ENCODE peak calls at places on chromosome 3, in five cellular contexts. K is H1, P is transverse colon, C is sigmoid colon, I is breast epithelium. E is an unnamed sample. For H3K4me1, the result is how much of the 10 kb centered on the place peaks cover.

GRCh38 chr3:151841801-151842200 is 27.9 kb downstream of the AADAC start:
- DNase-seq in I (no peak), C (no peak), P (no peak), K (no peak), E (no peak)

GRCh38 chr3:99269606-99270355 is 368.3 kb upstream of the DCBLD2 start:
- DNase-seq in C (peak), K (no peak), I (no peak), P (no peak), E (no peak)

GRCh38 chr3:140296796-140297352 is 361.9 kb downstream of the CLSTN2 start:
- DNase-seq in P (no peak), C (no peak), K (no peak), I (no peak), E (no peak)

GRCh38 chr3:142180761-142181362 is 31.5 kb upstream of the TFDP2 start:
- DNase-seq in P (peak), I (no peak), C (no peak), K (no peak), E (no peak)

GRCh38 chr3:100072328-100073048 is 41.8 kb downstream of the FILIP1L start:
- DNase-seq in I (no peak), P (no peak), C (no peak), K (no peak), E (no peak)

GRCh38 chr3:106208979-106209378 is 340.2 kb upstream of the CBLB start:
- DNase-seq in K (no peak), C (no peak), P (no peak), I (no peak), E (no peak)

GRCh38 chr3:25432191-25432720 is 4.2 kb downstream of the RARB start:
- DNase-seq in P (no peak), K (no peak), I (no peak), C (no peak), E (no peak)

GRCh38 chr3:101081990-101082389 is 88.8 kb upstream of the ABI3BP start:
- DNase-seq in C (no peak), K (no peak), I (no peak), P (no peak), E (no peak)

GRCh38 chr3:134365766-134366065 is 8.5 kb downstream of the AMOTL2 start:
- DNase-seq in I (peak), K (no peak), C (no peak), P (no peak), E (peak)

GRCh38 chr3:175129126-175129525 is 270.0 kb downstream of the NAALADL2 start:
- DNase-seq in C (no peak), I (no peak), K (no peak), P (no peak), E (no peak)

GRCh38 chr3:161695811-161696210 is 199.2 kb downstream of the OTOL1 start:
- DNase-seq in C (no peak), K (no peak), P (no peak), I (no peak), E (no peak)

GRCh38 chr3:184333190-184333589 is 4.2 kb upstream of the FAM131A start:
- DNase-seq in P (no peak), I (no peak), C (no peak), K (no peak), E (no peak)
- H3K4me1 ChIP-seq in P (under half), I (under half), C (under half), K (under half), E (under half)

GRCh38 chr3:149388714-149389417 is 11.4 kb upstream of the TM4SF1 start:
- DNase-seq in I (no peak), C (no peak), P (no peak), K (no peak), E (no peak)
- TF ChIP-seq POLR2AphosphoS5 in I (no peak), C (no peak), P (no peak), K (no peak), E (no peak)

GRCh38 chr3:120264963-120265362 is 20.1 kb downstream of the GPR156 start:
- DNase-seq in I (no peak), P (no peak), C (no peak), K (no peak), E (no peak)

GRCh38 chr3:120265989-120266388 is 19.0 kb downstream of the GPR156 start:
- DNase-seq in C (no peak), P (no peak), I (no peak), K (no peak), E (no peak)

GRCh38 chr3:120258009-120258408 is 27.0 kb downstream of the GPR156 start:
- DNase-seq in I (no peak), P (no peak), C (no peak), K (no peak), E (no peak)

GRCh38 chr3:120263792-120264191 is 21.2 kb downstream of the GPR156 start:
- DNase-seq in P (no peak), C (no peak), K (no peak), I (no peak), E (no peak)
- TF ChIP-seq POLR2A in P (no peak), C (no peak), K (no peak), I (no peak), E (no peak)

GRCh38 chr3:30660656-30661055 is 54.3 kb downstream of the TGFBR2 start:
- DNase-seq in I (no peak), K (no peak), P (no peak), C (no peak), E (no peak)

GRCh38 chr3:30660128-30660525 is 53.7 kb downstream of the TGFBR2 start:
- DNase-seq in C (no peak), P (no peak), K (no peak), I (no peak), E (no peak)

GRCh38 chr3:30662836-30663235 is 56.4 kb downstream of the TGFBR2 start:
- DNase-seq in K (no peak), I (no peak), C (no peak), P (no peak), E (no peak)

GRCh38 chr3:30659270-30660127 is 53.1 kb downstream of the TGFBR2 start:
- DNase-seq in I (no peak), P (no peak), C (no peak), K (no peak), E (no peak)

DNA sequence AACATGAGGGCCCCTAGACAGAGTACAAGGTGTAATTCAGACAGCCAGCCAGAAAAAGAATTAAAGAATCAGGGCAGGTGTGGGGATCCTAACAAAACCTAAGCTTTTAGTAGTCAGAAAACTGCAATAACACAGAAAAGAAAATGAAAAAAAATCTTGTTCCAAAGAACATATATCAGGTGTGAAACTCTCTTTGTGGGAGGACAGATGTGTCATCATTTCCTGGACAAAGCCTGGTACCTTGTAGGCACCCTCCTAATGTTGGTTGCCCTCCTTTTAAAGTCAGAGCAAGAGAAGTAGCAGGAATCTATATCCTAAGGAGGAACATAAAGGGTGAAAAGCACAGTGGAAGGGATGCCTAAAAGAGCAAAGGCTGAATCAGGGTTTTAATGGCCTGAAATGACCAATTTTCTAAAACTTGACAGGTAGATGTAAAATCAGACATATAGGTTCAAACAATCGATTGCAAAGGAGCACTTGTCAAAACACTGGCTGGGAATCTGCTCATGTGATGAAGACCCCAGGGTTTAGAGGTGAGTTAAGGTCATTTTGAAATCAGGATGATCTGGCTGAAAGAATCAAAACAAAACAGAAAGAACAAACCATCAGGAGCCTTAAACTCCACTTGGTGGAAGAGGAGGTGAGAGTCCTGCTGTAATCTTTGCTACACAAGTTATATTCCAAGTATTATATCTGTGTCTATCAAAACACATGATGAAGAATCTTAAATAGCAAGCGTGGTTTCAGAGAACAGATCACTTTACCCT is 54.9 kb downstream of the TGFBR2 start:
- DNase-seq in K (no peak), P (no peak), C (no peak), I (no peak), E (no peak)
- H3K4me1 ChIP-seq in K (under half), P (under half), C (half or more), I (under half), E (half or more)

GRCh38 chr3:9944271-9944670 is 7.9 kb downstream of the PRRT3 start:
- DNase-seq in C (no peak), P (no peak), I (no peak), K (no peak), E (no peak)

GRCh38 chr3:9945358-9945757 is 6.8 kb downstream of the PRRT3 start:
- DNase-seq in P (no peak), I (no peak), K (no peak), C (no peak), E (no peak)

GRCh38 chr3:9948586-9948985 is 3.6 kb downstream of the PRRT3 start:
- DNase-seq in P (no peak), I (no peak), K (no peak), C (no peak), E (no peak)

GRCh38 chr3:9947025-9947995 is 4.9 kb downstream of the PRRT3 start:
- DNase-seq in P (peak), C (peak), I (peak), K (no peak), E (peak)

GRCh38 chr3:9946112-9947024 is 5.8 kb downstream of the PRRT3 start:
- DNase-seq in C (peak), K (peak), P (peak), I (peak), E (peak)
- TF ChIP-seq POLR2AphosphoS5 in C (peak), K (peak), P (peak), I (peak), E (no peak)

GRCh38 chr3:197952440-197952839 is 2.5 kb downstream of the RPL35A start:
- DNase-seq in I (no peak), K (no peak), C (no peak), P (no peak), E (no peak)

GRCh38 chr3:197950661-197951029 is 655 bp downstream of the RPL35A start:
- DNase-seq in C (no peak), I (no peak), P (no peak), K (no peak), E (no peak)

GRCh38 chr3:197949191-197949766 is 711 bp upstream of the RPL35A start:
- DNase-seq in P (no peak), I (no peak), C (no peak), K (no peak), E (no peak)

GRCh38 chr3:197951392-197951990 is 1.5 kb downstream of the RPL35A start:
- DNase-seq in P (no peak), C (no peak), I (no peak), K (no peak), E (no peak)

DNA sequence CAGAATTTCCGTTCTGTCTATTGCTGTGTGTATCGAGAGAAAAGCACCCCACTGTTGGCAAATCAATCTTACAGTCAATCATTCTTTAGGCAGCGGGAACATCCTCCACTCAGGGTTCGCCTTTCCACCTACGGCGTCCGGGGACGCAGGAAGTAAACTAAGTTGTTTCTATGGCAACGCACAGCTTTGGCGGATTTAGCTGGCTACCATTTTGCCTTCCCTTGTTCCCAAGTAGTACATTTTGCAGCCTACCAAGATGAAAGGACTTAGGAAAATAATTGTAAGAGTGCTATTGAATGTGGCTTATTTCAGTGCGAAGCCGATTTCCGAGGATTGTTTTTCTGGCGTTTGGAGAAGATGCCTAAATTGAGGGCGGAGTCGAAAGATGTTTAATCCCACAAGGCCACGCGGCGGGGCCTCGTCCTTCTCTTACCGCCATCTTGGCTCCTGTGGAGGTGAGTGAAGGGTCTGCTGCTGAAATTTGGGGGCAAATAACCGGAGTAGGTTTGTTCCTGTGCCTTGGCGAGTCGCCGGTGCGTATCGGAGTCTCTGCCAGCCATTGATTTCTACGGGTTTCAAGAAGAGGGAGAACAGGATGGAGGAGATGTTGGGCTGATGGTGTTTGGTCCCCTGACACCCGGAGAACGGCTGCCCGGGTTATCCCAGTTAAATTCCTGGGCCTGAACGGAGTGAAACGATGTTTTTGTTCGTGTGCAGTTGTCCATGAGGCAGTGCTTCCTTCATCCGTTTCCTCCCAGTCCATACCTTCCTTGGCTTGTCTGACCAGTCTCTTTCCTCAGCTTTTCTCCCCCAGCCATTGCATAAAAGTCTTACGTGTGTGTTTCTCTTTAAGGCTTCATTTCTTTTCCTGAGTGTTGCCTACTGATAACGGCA is at the start of gene RPL35A:
- DNase-seq in P (peak), I (peak), C (peak), K (peak), E (peak)
- TF ChIP-seq POLR2A in P (peak), I (peak), C (peak), K (peak), E (peak)

DNA sequence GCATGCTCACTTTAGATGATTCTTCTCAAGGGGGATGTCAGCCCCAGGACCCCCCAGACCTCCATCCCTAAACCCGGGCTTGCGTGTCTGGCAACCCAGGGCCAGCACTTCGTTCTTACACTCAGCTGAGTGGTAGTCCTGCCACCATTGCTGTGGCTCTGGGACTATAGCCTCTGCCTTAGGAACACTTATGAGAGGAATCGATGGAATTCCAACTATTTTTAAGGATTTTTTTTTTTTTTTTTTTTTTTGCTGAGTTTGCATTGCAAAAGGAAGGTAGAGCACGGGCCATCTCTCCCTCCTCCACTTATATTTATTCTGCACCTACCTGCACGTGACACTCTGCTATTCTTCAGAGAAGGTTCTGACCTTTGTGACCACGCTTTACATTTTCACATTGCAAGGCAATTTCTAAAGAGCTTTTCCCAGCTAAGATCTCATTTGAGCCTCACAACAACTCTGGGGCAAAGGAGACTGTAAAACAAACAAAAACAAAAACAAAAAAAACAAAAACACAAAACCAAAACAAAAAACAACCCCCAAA is 113.9 kb downstream of the LPP start:
- DNase-seq in I (no peak), C (no peak), P (no peak), K (no peak), E (no peak)
- H3K4me1 ChIP-seq in I (under half), C (half or more), P (under half), K (under half), E (half or more)

GRCh38 chr3:115245437-115245836 is 98.3 kb upstream of the ZBTB20 start:
- DNase-seq in K (no peak), I (no peak), P (no peak), C (no peak), E (no peak)
- TF ChIP-seq POLR2AphosphoS5 in K (no peak), I (no peak), P (no peak), C (no peak), E (no peak)

GRCh38 chr3:128491900-128492352 is 1.1 kb downstream of the GATA2 start:
- DNase-seq in K (no peak), C (peak), I (no peak), P (no peak), E (peak)

GRCh38 chr3:128493221-128494151 is 485 bp upstream of the GATA2 start:
- DNase-seq in C (peak), K (no peak), P (no peak), I (no peak), E (peak)

GRCh38 chr3:128494152-128494650 is 1.2 kb upstream of the GATA2 start:
- DNase-seq in I (no peak), C (peak), K (no peak), P (no peak), E (no peak)

GRCh38 chr3:128491071-128491899 is 1.7 kb downstream of the GATA2 start:
- DNase-seq in C (peak), I (no peak), P (no peak), K (no peak), E (peak)

GRCh38 chr3:128492353-128493220 is at the start of gene GATA2:
- DNase-seq in K (no peak), C (peak), P (no peak), I (no peak), E (peak)
- TF ChIP-seq POLR2A in K (no peak), C (no peak), P (no peak), I (no peak), E (no peak)

DNA sequence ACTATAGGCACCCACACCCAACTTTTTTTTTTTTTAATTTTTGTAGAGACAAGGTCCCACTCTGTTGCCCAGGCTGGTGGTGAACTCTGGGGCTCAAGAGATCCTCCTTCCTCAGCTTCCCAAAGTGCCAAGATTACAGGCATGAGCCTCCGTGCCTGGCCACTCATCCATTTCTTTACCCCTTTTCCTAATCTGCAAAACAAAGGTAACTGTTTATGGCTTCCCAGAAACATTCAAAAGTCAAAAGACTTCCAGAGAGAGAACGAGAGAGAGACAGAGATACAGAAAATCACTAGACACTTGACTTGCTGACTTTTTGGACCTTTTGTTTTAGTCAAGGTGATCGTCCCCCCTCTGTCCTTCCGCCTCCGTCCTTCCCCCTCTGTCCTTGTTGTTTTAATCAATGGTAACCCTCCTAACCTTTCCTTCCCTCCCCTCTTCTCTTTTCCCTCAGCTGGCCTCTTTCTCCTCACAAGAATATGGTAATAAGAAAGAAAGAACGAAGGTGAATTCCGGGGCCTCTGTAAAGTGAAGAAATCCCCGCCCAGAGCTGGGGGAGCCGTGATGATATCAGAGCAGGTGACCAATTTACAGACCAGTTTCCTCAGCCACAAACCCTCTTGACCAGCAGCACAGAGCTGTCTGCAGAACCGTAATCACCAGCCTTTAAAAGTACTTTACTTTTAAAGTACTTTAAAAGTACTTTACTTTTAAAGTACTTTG is 21.9 kb downstream of the KLHL6 start:
- DNase-seq in K (no peak), I (no peak), C (no peak), P (peak), E (no peak)
- H3K4me1 ChIP-seq in K (under half), I (under half), C (under half), P (under half), E (under half)

E was measured in suprapubic skin.